ENCODE peak calls at places on chromosomes 2 and 18, in seven cellular contexts. T is left ventricle myocardium inferior; P is GM12865; Z is cardiac fibroblast; R is CD8-positive, alpha-beta T cell; D is epithelial cell of esophagus; H is heart right ventricle. V is an unnamed sample.

GRCh38 chr18:79769698-79770500 is 27.8 kb upstream of the KCNG2 start:
- DNase-seq in D (no peak), P (no peak), Z (no peak), H (no peak), T (no peak), R (no peak), V (no peak)

GRCh38 chr2:175318542-175318941 is 137.0 kb upstream of the ATP5MC3 start:
- DNase-seq in D (no peak), T (no peak), H (no peak), P (no peak), Z (no peak), R (no peak), V (no peak)

GRCh38 chr2:42492691-42493467 is 903 bp downstream of the KCNG3 start:
- DNase-seq in Z (no peak), P (peak), D (peak), T (no peak), H (no peak), R (peak), V (no peak)

GRCh38 chr2:232204457-232204931 is 174.1 kb upstream of the ALPP start:
- DNase-seq in P (no peak), R (no peak), D (no peak), T (peak), H (peak), Z (peak), V (no peak)

GRCh38 chr18:33898427-33898826 is 320.4 kb downstream of the ASXL3 start:
- DNase-seq in T (no peak), R (no peak), P (no peak), Z (no peak), H (no peak), D (no peak), V (no peak)

GRCh38 chr2:198116652-198117175 is 312.3 kb downstream of the PLCL1 start:
- DNase-seq in D (no peak), R (no peak), H (no peak), T (no peak), Z (peak), P (no peak), V (no peak)

GRCh38 chr2:41908349-41908748 is 139.5 kb upstream of the PKDCC start:
- DNase-seq in R (no peak), H (no peak), P (no peak), T (no peak), D (no peak), Z (no peak), V (no peak)

GRCh38 chr2:102336502-102336945 is 19.1 kb upstream of the IL18R1 start:
- DNase-seq in T (no peak), H (peak), P (no peak), D (peak), Z (peak), R (no peak), V (no peak)

GRCh38 chr2:128271891-128272585 is 46.6 kb downstream of the HS6ST1 start:
- DNase-seq in R (no peak), H (peak), P (no peak), T (no peak), D (no peak), Z (no peak), V (no peak)

GRCh38 chr2:200655918-200656580 is 70.2 kb downstream of the AOX1 start:
- DNase-seq in T (no peak), H (no peak), D (no peak), P (no peak), Z (peak), R (no peak), V (no peak)

GRCh38 chr2:46520108-46520507 is 40.7 kb downstream of the TMEM247 start:
- DNase-seq in D (no peak), H (no peak), P (no peak), R (no peak), T (no peak), Z (no peak), V (no peak)

GRCh38 chr2:24671230-24671629 is 122.0 kb downstream of the PTRHD1 start:
- DNase-seq in H (no peak), T (no peak), R (no peak), D (no peak), Z (no peak), P (no peak), V (no peak)

GRCh38 chr2:67649331-67650071 is 252.4 kb downstream of the ETAA1 start:
- DNase-seq in T (peak), P (no peak), R (no peak), H (peak), D (peak), Z (peak), V (no peak)

GRCh38 chr2:102064679-102065674 is 73.2 kb downstream of the IL1R2 start:
- DNase-seq in P (no peak), Z (peak), R (no peak), H (no peak), D (no peak), T (no peak), V (no peak)

GRCh38 chr2:33475381-33476099 is 909 bp upstream of the RASGRP3 start:
- DNase-seq in D (peak), R (peak), T (peak), H (peak), Z (peak), P (peak), V (peak)

GRCh38 chr2:72827999-72828646 is 2.3 kb upstream of the EXOC6B start:
- DNase-seq in P (no peak), D (peak), R (no peak), H (no peak), Z (peak), T (no peak), V (no peak)

GRCh38 chr2:97736608-97737330 is 23.4 kb downstream of the ZAP70 start:
- DNase-seq in R (no peak), T (no peak), Z (no peak), P (no peak), H (no peak), D (no peak), V (no peak)

GRCh38 chr2:127675335-127676261 is at the start of gene LIMS2:
- DNase-seq in T (peak), Z (peak), R (no peak), P (no peak), D (no peak), H (peak), V (no peak)

GRCh38 chr2:74253937-74254336 is 55.5 kb downstream of the MTHFD2 start:
- DNase-seq in Z (peak), R (no peak), D (peak), T (no peak), P (no peak), H (no peak), V (no peak)

GRCh38 chr2:240881913-240882312 is 13.3 kb downstream of the AGXT start:
- DNase-seq in H (no peak), T (no peak), R (no peak), D (no peak), Z (no peak), P (no peak), V (no peak)

GRCh38 chr18:34965511-34965910 is 75.7 kb upstream of the MAPRE2 start:
- DNase-seq in Z (no peak), R (no peak), P (no peak), T (no peak), D (no peak), H (no peak), V (no peak)

GRCh38 chr2:117972466-117973123 is 41.3 kb downstream of the CCDC93 start:
- DNase-seq in Z (peak), P (no peak), D (peak), T (no peak), R (no peak), H (no peak), V (no peak)

GRCh38 chr2:12096425-12096824 is 350.0 kb downstream of the LPIN1 start:
- DNase-seq in D (no peak), P (no peak), H (no peak), T (no peak), Z (no peak), R (no peak), V (no peak)

GRCh38 chr2:149613712-149614111 is 26.1 kb upstream of the MMADHC start:
- DNase-seq in D (no peak), P (no peak), Z (no peak), R (no peak), H (no peak), T (no peak), V (no peak)

GRCh38 chr2:203579131-203579643 is 44.1 kb upstream of the RAPH1 start:
- DNase-seq in H (no peak), Z (peak), T (no peak), R (no peak), P (peak), D (peak), V (peak)

GRCh38 chr18:24270937-24271380 is 126.7 kb downstream of the OSBPL1A start:
- DNase-seq in R (no peak), H (no peak), P (no peak), Z (peak), T (no peak), D (peak), V (no peak)

GRCh38 chr2:237763812-237764211 is 34.8 kb upstream of the RBM44 start:
- DNase-seq in T (no peak), D (no peak), H (no peak), P (no peak), R (no peak), Z (no peak), V (no peak)

GRCh38 chr2:45177870-45178269 is 168.6 kb upstream of the SIX2 start:
- DNase-seq in R (no peak), Z (peak), H (no peak), T (no peak), D (peak), P (no peak), V (no peak)

GRCh38 chr2:236177967-236178909 is 10.1 kb upstream of the GBX2 start:
- DNase-seq in P (no peak), H (peak), T (peak), Z (peak), R (no peak), D (peak), V (no peak)

GRCh38 chr2:177693658-177694334 is 301.2 kb downstream of the AGPS start:
- DNase-seq in P (no peak), Z (peak), T (no peak), D (no peak), H (no peak), R (no peak), V (no peak)

GRCh38 chr2:219916261-219916660 is 288.8 kb downstream of the SLC4A3 start:
- DNase-seq in R (no peak), P (no peak), T (no peak), D (no peak), H (no peak), Z (no peak), V (no peak)

GRCh38 chr18:60050821-60051220 is 151.0 kb downstream of the PMAIP1 start:
- DNase-seq in P (no peak), D (no peak), T (no peak), H (no peak), R (no peak), Z (no peak), V (no peak)

GRCh38 chr2:225270861-225271260 is 128.6 kb upstream of the NYAP2 start:
- DNase-seq in D (peak), P (peak), H (no peak), T (no peak), Z (peak), R (no peak), V (peak)

GRCh38 chr2:68734688-68735525 is at the start of gene ARHGAP25:
- DNase-seq in D (peak), T (no peak), P (peak), H (no peak), R (no peak), Z (no peak), V (peak)

GRCh38 chr2:223474893-223475292 is 127.3 kb downstream of the SCG2 start:
- DNase-seq in T (no peak), Z (no peak), P (no peak), R (no peak), D (no peak), H (no peak), V (no peak)

GRCh38 chr18:67514465-67514864 is 2.1 kb downstream of the DSEL start:
- DNase-seq in R (no peak), H (no peak), P (no peak), D (no peak), Z (no peak), T (no peak), V (no peak)

GRCh38 chr18:48868468-48869466 is 82.0 kb downstream of the SMAD7 start:
- DNase-seq in T (no peak), R (no peak), P (peak), H (no peak), D (no peak), Z (no peak), V (peak)

DNA sequence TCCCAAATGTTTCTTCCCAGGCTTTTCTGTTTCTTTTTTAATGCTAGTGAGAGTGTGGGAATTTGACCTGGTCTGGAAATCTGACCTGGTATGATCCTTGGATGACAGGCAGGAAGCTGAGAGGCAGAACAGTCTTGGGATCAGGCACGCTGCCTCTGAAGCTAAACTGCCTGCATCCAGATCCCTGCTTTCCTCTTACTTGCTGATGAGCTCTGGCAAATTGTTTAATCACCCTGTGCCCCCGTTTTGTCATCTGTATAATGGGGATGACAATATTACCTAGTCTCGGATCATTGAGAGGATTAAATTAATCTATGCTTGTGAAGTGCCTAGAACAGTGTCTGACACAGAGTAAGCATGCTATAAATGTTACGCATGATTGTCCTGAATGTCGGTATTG is 3.3 kb downstream of the KLHL23 start:
- DNase-seq in Z (no peak), H (no peak), P (no peak), R (no peak), D (no peak), T (no peak), V (no peak)
- H3K4me3 ChIP-seq in Z (no peak), H (peak), P (no peak), R (no peak), D (no peak), T (peak), V (no peak)

GRCh38 chr18:36714476-36714875 is 114.3 kb downstream of the TPGS2 start:
- DNase-seq in D (no peak), R (no peak), T (no peak), H (no peak), Z (no peak), P (no peak), V (no peak)
- TF ChIP-seq CTCF in D (no peak), R (no peak), T (peak), H (no peak), Z (peak), P (no peak), V (no peak)

GRCh38 chr2:119155633-119156032 is 2.9 kb downstream of the C1QL2 start:
- DNase-seq in Z (no peak), D (no peak), P (no peak), H (no peak), R (no peak), T (no peak), V (no peak)
- H3K4me3 ChIP-seq in Z (no peak), D (no peak), P (no peak), H (no peak), R (no peak), T (no peak), V (no peak)

GRCh38 chr2:186691231-186691630 is 2.6 kb upstream of the FAM171B start:
- DNase-seq in R (no peak), T (no peak), D (no peak), P (no peak), Z (no peak), H (no peak), V (no peak)
- TF ChIP-seq CTCF in R (no peak), T (no peak), D (no peak), P (no peak), Z (no peak), H (no peak), V (no peak)

GRCh38 chr2:38113999-38114708 is 38.2 kb upstream of the CYP1B1 start:
- DNase-seq in P (no peak), D (peak), R (no peak), Z (peak), H (no peak), T (no peak), V (no peak)
- H3K4me3 ChIP-seq in P (no peak), D (no peak), R (no peak), Z (no peak), H (no peak), T (no peak), V (no peak)

GRCh38 chr18:75275226-75275625 is 64.6 kb downstream of the TSHZ1 start:
- DNase-seq in Z (no peak), T (no peak), P (no peak), D (no peak), H (no peak), R (no peak), V (no peak)

GRCh38 chr18:75277629-75277966 is 67.0 kb downstream of the TSHZ1 start:
- DNase-seq in H (no peak), R (no peak), Z (no peak), T (no peak), D (no peak), P (no peak), V (no peak)

GRCh38 chr18:75269696-75270095 is 59.1 kb downstream of the TSHZ1 start:
- DNase-seq in H (no peak), T (no peak), D (no peak), P (no peak), R (no peak), Z (no peak), V (no peak)

GRCh38 chr18:75276813-75277628 is 66.4 kb downstream of the TSHZ1 start:
- DNase-seq in R (no peak), D (peak), T (no peak), P (no peak), Z (no peak), H (no peak), V (no peak)

GRCh38 chr18:75273817-75274216 is 63.2 kb downstream of the TSHZ1 start:
- DNase-seq in P (no peak), T (no peak), H (no peak), D (no peak), R (no peak), Z (no peak), V (no peak)
- TF ChIP-seq CTCF in P (no peak), T (no peak), H (no peak), D (no peak), R (no peak), Z (no peak), V (no peak)

GRCh38 chr2:7748717-7749415 is 831.7 kb downstream of the RNF144A start:
- DNase-seq in R (no peak), Z (no peak), H (no peak), P (peak), T (no peak), D (peak), V (peak)

GRCh38 chr2:7752291-7752690 is 835.1 kb downstream of the RNF144A start:
- DNase-seq in P (no peak), D (no peak), T (no peak), H (no peak), Z (no peak), R (no peak), V (no peak)

GRCh38 chr2:7758065-7758759 is 841.0 kb downstream of the RNF144A start:
- DNase-seq in P (peak), H (no peak), Z (no peak), T (no peak), R (no peak), D (no peak), V (no peak)

GRCh38 chr2:7749895-7750559 is 832.8 kb downstream of the RNF144A start:
- DNase-seq in H (no peak), R (no peak), D (peak), T (no peak), Z (no peak), P (no peak), V (no peak)

GRCh38 chr2:7753777-7754176 is 836.6 kb downstream of the RNF144A start:
- DNase-seq in H (no peak), Z (no peak), P (no peak), T (no peak), R (no peak), D (no peak), V (no peak)
- H3K4me3 ChIP-seq in H (no peak), Z (no peak), P (no peak), T (no peak), R (no peak), D (no peak), V (no peak)

DNA sequence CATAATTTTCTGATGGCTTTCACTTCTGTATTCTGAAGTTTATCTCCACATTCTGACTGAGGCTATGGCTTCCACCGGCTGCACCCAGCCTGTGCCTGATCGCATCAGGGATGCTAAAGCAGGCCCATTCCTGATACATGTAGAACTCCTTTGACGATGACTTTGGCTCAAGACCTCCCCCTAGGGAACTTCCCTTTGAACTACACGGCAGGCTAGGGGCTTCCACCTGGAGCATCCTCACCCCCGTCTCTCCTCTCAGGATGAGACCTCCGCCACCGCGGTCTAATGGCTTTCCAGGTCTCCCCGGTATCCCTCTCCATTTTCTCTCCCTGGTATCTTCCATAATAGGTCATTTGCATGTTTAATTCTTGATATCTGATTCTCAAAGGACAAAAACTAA is 214.9 kb upstream of the CHST9 start:
- DNase-seq in Z (no peak), T (no peak), H (no peak), P (no peak), D (no peak), R (no peak), V (no peak)
- TF ChIP-seq CTCF in Z (no peak), T (no peak), H (no peak), P (peak), D (peak), R (no peak), V (peak)

DNA sequence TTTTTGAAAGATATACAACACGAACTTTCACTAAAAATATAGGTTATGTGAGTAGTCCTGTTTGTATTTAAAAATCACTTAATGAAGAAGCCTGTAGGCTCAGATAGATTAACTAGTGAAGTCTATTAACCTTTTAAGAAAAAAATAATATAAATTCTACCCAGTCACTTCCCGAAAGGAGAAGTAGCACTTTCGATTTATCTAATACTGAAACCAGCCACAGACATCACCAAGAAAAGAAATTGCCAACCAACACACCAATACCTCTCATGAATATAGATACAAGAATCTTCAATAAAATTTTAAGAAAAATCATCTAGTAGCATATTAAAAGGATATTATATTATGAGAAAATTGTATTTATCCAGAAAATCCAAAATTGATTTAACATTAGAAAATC is 160.5 kb downstream of the GALNT13 start:
- DNase-seq in H (no peak), Z (no peak), T (no peak), D (no peak), R (no peak), P (peak), V (no peak)
- H3K4me3 ChIP-seq in H (no peak), Z (no peak), T (no peak), D (no peak), R (no peak), P (no peak), V (no peak)

DNA sequence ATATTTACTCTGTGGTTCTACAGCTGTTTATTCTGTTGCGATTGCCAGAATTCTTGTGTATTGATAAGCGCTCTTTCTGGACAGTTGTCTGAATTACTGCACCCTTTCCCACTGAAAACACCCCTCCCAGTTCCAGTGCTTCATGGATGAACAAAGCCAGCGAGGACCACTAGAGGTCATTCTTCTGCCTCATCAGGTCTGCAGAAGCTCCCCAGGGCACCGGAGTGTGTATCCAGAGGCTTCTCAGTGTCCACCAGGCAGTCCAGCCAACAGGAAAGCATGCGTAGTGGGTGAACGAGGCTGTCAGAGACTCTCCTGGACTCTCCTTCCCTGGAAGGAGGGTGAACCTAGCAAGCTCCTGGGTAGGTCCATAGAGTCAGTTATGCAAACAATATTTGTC is 40.6 kb upstream of the INHBB start:
- DNase-seq in Z (peak), D (no peak), P (peak), T (no peak), H (no peak), R (no peak), V (no peak)
- TF ChIP-seq CTCF in Z (peak), D (no peak), P (peak), T (peak), H (no peak), R (no peak), V (no peak)

V was measured in GM12864.